ENCODE peak calls at places on chromosomes 3 and 15, in five cellular contexts. L is HepG2, O is HCT116, S is GM12878, C is K562. U is an unnamed sample.

GRCh38 chr3:65490132-65490531 is 548.6 kb downstream of the MAGI1 start:
- DNase-seq in S (no peak), C (no peak), L (no peak), O (no peak), U (no peak)

GRCh38 chr15:74208496-74208895 is 5.9 kb upstream of the STRA6 start:
- DNase-seq in O (no peak), C (no peak), L (no peak), S (no peak), U (no peak)

GRCh38 chr3:55750525-55750924 is 263.4 kb upstream of the WNT5A start:
- DNase-seq in O (no peak), L (no peak), C (no peak), S (no peak), U (no peak)

GRCh38 chr3:88957751-88958452 is 149.5 kb upstream of the EPHA3 start:
- DNase-seq in S (no peak), C (no peak), L (no peak), O (no peak), U (no peak)

GRCh38 chr3:62024882-62025281 is 348.5 kb downstream of the FEZF2 start:
- DNase-seq in C (no peak), S (no peak), L (no peak), O (no peak), U (no peak)

GRCh38 chr3:20406621-20407020 is 220.6 kb upstream of the SGO1 start:
- DNase-seq in L (no peak), O (no peak), S (no peak), C (no peak), U (no peak)

GRCh38 chr15:98420837-98421236 is 227.5 kb upstream of the IGF1R start:
- DNase-seq in L (no peak), C (no peak), O (no peak), S (no peak), U (no peak)

GRCh38 chr15:101482526-101483371 is 6.8 kb downstream of the PCSK6 start:
- DNase-seq in O (no peak), S (no peak), C (no peak), L (no peak), U (no peak)

GRCh38 chr3:71266875-71267274 is 316.7 kb downstream of the FOXP1 start:
- DNase-seq in S (no peak), O (no peak), L (no peak), C (no peak), U (no peak)

GRCh38 chr15:64430000-64430735 is 30.2 kb upstream of the ZNF609 start:
- DNase-seq in C (peak), L (no peak), O (no peak), S (peak), U (peak)

GRCh38 chr3:184593201-184593922 is 31.8 kb downstream of the EPHB3 start:
- DNase-seq in L (no peak), C (no peak), S (no peak), O (no peak), U (no peak)

GRCh38 chr3:194080913-194081800 is 54.8 kb upstream of the HES1 start:
- DNase-seq in C (no peak), S (no peak), O (no peak), L (no peak), U (no peak)

GRCh38 chr3:64190517-64191515 is 34.5 kb downstream of the PRICKLE2 start:
- DNase-seq in S (no peak), C (no peak), L (no peak), O (no peak), U (no peak)

GRCh38 chr3:112391648-112392047 is 58.7 kb downstream of the CD200 start:
- DNase-seq in C (no peak), L (no peak), O (no peak), S (no peak), U (no peak)

GRCh38 chr3:66378256-66378655 is 122.6 kb downstream of the LRIG1 start:
- DNase-seq in C (peak), O (peak), L (no peak), S (no peak), U (peak)

GRCh38 chr3:160427832-160428424 is 21.7 kb downstream of the TRIM59 start:
- DNase-seq in L (no peak), S (no peak), C (no peak), O (no peak), U (no peak)

GRCh38 chr15:74786659-74787165 is 4.8 kb downstream of the CSK start:
- DNase-seq in O (no peak), C (no peak), S (no peak), L (no peak), U (no peak)

GRCh38 chr3:55988905-55989304 is 479.4 kb downstream of the ERC2 start:
- DNase-seq in C (no peak), L (no peak), O (no peak), S (no peak), U (no peak)

GRCh38 chr3:115862824-115863223 is 239.5 kb downstream of the GAP43 start:
- DNase-seq in L (no peak), O (no peak), C (no peak), S (no peak), U (peak)

DNA sequence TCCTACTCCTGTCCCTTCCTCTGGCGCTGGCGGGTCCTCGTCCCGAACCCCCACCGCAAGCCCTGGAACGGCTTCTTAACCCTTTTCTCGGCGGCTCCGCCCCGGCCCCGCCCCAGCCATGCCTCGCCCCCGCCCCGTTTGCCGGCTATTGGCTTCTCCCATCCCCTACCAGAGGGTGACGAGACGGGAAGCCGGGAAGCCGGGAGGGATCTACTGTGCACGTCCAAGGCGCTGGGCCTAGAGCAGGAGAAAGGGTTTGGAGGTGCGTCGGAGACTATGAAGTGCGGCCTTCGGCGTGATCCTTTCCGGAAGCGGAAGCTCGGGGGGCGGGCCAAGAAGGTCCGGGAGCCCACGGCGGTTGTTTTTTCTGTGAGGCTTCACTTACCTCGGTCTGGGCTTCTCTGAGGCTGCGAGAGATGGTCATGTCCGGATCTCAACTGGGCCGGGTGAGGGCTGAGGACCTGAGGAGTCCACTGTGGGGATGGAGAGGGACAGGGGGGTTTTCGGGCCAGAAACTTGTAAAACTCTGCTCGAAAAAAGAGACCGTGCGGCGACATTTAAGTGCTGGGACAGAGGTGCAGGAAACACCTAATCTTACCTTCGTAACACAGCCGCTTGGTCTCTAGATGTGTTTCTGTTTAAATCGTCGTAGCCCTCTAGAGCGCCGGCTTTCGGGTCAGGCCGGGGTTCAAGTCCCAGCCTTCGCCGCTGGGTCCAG is 21.4 kb downstream of the ROPN1B start:
- DNase-seq in C (peak), L (peak), O (peak), S (peak), U (peak)
- TF ChIP-seq RAD21 in C (no peak), L (no peak), O (no peak), S (no peak), U (no peak)

GRCh38 chr15:35320911-35321310 is 225.1 kb downstream of the DPH6 start:
- DNase-seq in S (no peak), L (no peak), O (no peak), C (no peak), U (no peak)
- TF ChIP-seq SP1 in S (no peak), L (no peak), O (no peak), C (no peak), U (no peak)

DNA sequence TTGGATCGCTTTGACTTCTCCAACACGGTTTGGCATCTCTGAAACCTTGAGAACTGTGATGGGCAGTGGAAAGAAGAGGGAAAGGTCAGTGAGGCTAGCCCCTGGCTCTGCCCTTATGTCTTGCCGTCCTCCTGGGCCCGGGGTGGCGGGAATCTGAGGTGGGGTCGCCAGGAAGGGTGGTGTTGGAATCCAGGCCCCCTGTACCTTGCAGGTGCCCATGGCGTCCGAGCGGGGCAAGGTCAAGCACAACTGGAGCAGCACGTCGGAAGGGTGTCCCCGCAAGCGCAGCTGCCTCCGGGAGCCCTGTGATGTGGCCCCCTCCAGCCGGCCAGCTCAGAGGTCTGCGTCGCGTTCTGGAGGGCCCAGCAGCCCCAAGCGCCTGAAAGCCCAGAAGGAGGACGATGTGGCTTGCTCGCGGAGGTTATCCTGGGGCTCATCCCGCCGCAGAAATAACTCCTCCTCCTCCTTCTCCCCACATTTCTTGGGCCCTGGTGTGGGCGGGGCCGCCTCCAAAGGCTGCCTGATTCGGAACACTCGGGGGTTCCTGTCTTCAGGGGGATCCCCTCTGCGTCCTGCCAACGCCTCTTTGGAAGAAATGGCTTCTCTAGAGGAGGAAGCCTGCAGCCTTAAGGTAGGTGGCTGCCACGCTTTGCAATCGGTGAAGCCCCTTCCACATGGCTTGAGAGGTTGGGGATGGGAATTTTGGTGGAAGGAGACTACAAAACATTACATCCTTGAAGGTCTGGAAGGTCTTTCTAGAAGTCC is 907 bp downstream of the TATDN2 start:
- DNase-seq in S (no peak), L (no peak), C (peak), O (no peak), U (no peak)
- TF ChIP-seq RAD21 in S (no peak), L (no peak), C (no peak), O (no peak), U (no peak)

GRCh38 chr3:188915137-188915536 is 256.6 kb upstream of the TPRG1 start:
- DNase-seq in L (no peak), O (no peak), S (no peak), C (no peak), U (no peak)
- TF ChIP-seq SP1 in L (no peak), O (no peak), S (no peak), C (no peak), U (no peak)

DNA sequence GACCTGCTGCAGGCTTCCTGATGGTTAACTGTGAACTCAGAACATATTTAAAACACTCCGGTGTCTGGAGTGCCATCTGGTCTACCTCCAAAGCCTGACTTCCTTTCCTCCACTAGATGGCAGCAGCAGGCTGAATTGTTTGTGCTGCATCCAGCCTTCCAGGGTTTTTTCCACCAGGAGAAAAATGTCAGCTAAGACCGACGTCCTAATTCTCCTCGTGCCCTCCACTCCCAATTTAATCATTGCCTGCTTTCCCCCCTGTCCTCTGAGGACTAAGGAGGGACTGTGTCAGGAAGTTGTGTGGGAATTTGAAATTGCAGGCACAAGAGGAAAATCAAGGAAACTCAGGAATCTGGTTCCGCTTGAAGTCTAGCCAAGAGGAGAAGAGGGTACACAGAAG is 165.2 kb upstream of the UMPS start:
- DNase-seq in S (no peak), L (peak), C (peak), O (peak), U (no peak)
- TF ChIP-seq RAD21 in S (peak), L (peak), C (peak), O (peak), U (peak)

DNA sequence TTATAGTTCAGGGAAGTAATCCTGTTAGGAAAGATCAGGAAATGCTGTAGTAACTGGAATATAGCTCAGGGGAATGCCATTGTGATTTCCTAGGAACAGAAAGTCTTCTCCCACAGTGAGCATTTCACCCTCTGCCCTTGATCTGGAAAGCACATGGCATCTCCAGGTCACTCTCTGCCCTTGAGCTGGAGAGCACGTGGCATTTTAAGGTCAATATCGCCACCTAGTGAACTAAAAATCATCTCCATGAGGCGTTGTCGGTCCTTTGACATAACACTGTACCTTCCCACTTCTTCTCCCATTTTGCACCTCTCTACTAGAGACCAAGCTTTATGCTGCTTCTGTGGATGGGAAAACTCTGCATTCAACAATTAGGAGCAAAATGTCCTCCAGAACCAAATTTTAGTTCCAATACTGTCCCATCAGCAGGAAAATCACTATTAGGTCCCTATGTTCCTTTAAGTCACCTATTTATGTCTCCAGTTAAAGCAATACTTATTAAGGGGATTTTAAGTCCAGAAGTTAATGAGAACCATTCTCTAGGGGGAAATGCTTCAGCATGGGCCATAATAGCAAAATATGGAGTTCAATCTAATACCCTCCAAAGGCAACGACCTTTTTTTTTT is 54.7 kb upstream of the GK5 start:
- DNase-seq in O (peak), S (peak), C (peak), L (peak), U (peak)
- TF ChIP-seq SP1 in O (no peak), S (no peak), C (no peak), L (no peak), U (no peak)

DNA sequence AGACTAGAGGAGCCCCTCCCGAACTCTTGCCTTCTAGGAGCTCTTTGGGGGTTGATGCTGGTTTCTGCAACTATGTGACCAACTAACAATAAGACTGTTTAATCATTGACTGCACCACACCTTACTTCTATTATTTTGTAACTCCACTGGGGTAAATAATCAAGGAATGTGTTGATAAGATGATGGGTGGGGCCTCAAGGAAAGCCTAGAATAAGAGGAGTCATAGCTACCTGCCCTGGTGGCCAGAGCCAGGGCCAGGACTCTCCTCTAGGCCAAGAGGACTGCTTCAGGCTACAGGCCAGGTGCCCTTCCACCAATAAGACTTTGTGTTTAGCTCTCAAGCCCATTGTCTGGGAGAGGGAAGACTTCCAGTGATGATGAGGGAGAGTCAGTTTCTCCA is 41.2 kb upstream of the PIAS1 start:
- DNase-seq in S (no peak), C (no peak), L (no peak), O (no peak), U (no peak)
- TF ChIP-seq RAD21 in S (no peak), C (no peak), L (no peak), O (no peak), U (no peak)

GRCh38 chr3:51588724-51589123 is 50.2 kb downstream of the RAD54L2 start:
- DNase-seq in O (no peak), S (no peak), C (no peak), L (no peak), U (no peak)

GRCh38 chr3:51585871-51586270 is 47.4 kb downstream of the RAD54L2 start:
- DNase-seq in S (no peak), C (no peak), L (no peak), O (no peak), U (no peak)

GRCh38 chr3:51593697-51594096 is 55.2 kb downstream of the RAD54L2 start:
- DNase-seq in L (no peak), O (no peak), S (no peak), C (no peak), U (no peak)

DNA sequence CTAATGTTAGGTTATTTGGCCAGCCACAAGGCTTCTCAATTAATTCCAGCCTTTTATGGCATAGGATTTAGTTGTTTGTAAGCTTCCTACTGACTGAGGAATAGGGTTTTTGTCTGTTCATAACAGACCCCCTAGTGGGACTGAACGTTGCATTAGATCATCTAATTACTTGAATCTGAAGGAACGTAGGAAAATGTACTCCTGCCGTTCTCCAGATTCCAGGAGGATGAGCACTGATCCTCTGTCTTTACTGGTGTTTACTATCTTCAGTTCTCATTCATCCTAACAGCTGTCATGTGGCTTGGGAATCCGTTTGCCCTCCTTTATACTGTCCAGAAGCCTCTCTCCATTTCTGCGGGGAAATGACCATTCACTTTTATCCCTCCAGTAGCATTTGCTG is 52.7 kb downstream of the RAD54L2 start:
- DNase-seq in L (no peak), C (no peak), S (no peak), O (no peak), U (no peak)
- TF ChIP-seq SP1 in L (no peak), C (no peak), S (no peak), O (no peak), U (no peak)

U was measured in H1.